ENCODE peak calls at places on chromosomes 1 and 21, in four cellular contexts. O is GM20000, Q is GM13977, W is heart right ventricle. S is an unnamed sample.

GRCh38 chr1:28273216-28273860 is 14.0 kb downstream of the SESN2 start:
- DNase-seq in O (no peak), Q (no peak), W (no peak), S (no peak)

GRCh38 chr1:169245706-169246105 is 121.9 kb downstream of the NME7 start:
- DNase-seq in O (no peak), Q (no peak), W (no peak), S (no peak)

GRCh38 chr1:13616234-13616633 is 32.6 kb downstream of the PDPN start:
- DNase-seq in O (no peak), Q (no peak), W (no peak), S (no peak)

GRCh38 chr1:112849425-112849966 is 106.5 kb downstream of the SLC16A1 start:
- DNase-seq in O (no peak), Q (no peak), W (peak; percentile 13), S (peak; percentile 21)

GRCh38 chr1:90208949-90209348 is 214.0 kb downstream of the ZNF326 start:
- DNase-seq in O (no peak), Q (no peak), W (no peak), S (no peak)

GRCh38 chr1:235892080-235892670 is 25.5 kb upstream of the LYST start:
- DNase-seq in O (peak; percentile 32), Q (peak; percentile 48), W (no peak), S (peak; percentile 44)

GRCh38 chr1:8004803-8005573 is 21.1 kb downstream of the ERRFI1 start:
- DNase-seq in O (no peak), Q (no peak), W (peak; percentile 75), S (no peak)

GRCh38 chr1:236091933-236092318 is 27.0 kb upstream of the NID1 start:
- DNase-seq in O (no peak), Q (no peak), W (no peak), S (no peak)

GRCh38 chr1:76465030-76465429 is 390.5 kb downstream of the ST6GALNAC3 start:
- DNase-seq in O (no peak), Q (no peak), W (no peak), S (no peak)

GRCh38 chr1:93061895-93062792 is 16.9 kb upstream of the MTF2 start:
- DNase-seq in O (peak; percentile 50), Q (peak; percentile 50), W (no peak), S (peak; percentile 71)

GRCh38 chr1:18581420-18581880 is 49.2 kb upstream of the PAX7 start:
- DNase-seq in O (peak; percentile 65), Q (peak; percentile 76), W (peak; percentile 23), S (peak; percentile 67)

GRCh38 chr1:177171536-177172123 is 872 bp downstream of the BRINP2 start:
- DNase-seq in O (no peak), Q (no peak), W (no peak), S (no peak)

GRCh38 chr1:228178737-228179720 is 13.4 kb downstream of the IBA57 start:
- DNase-seq in O (no peak), Q (no peak), W (no peak), S (no peak)

GRCh38 chr21:32719085-32719484 is 8.7 kb downstream of the SYNJ1 start:
- DNase-seq in O (no peak), Q (no peak), W (no peak), S (no peak)

GRCh38 chr1:116951175-116951935 is 41.6 kb downstream of the PTGFRN start:
- DNase-seq in O (no peak), Q (no peak), W (peak; percentile 28), S (no peak)

GRCh38 chr21:44842721-44843445 is 25.0 kb upstream of the SUMO3 start:
- DNase-seq in O (no peak), Q (no peak), W (no peak), S (no peak)

GRCh38 chr1:234602334-234603220 is 7.4 kb downstream of the IRF2BP2 start:
- DNase-seq in O (peak; percentile 47), Q (peak; percentile 65), W (no peak), S (peak; percentile 54)

GRCh38 chr1:207027221-207027777 is 5.3 kb downstream of the C1orf116 start:
- DNase-seq in O (no peak), Q (no peak), W (no peak), S (no peak)

GRCh38 chr1:32791881-32792280 is 25.3 kb downstream of the YARS1 start:
- DNase-seq in O (no peak), Q (no peak), W (no peak), S (no peak)

GRCh38 chr1:234838182-234838581 is 228.2 kb upstream of the IRF2BP2 start:
- DNase-seq in O (no peak), Q (no peak), W (no peak), S (no peak)

GRCh38 chr21:43827015-43827611 is 37.7 kb downstream of the RRP1 start:
- DNase-seq in O (no peak), Q (no peak), W (no peak), S (no peak)

GRCh38 chr1:41891403-41891896 is 27.3 kb downstream of the HIVEP3 start:
- DNase-seq in O (peak; percentile 76), Q (peak; percentile 74), W (no peak), S (peak; percentile 71)

GRCh38 chr1:113253979-113254378 is 136.3 kb upstream of the MAGI3 start:
- DNase-seq in O (no peak), Q (no peak), W (no peak), S (no peak)

GRCh38 chr1:26994020-26994745 is 691 bp downstream of the TRNP1 start:
- DNase-seq in O (peak; percentile 65), Q (peak; percentile 73), W (peak; percentile 41), S (peak; percentile 37)

GRCh38 chr1:29895201-29895600 is 658.9 kb downstream of the PTPRU start:
- DNase-seq in O (no peak), Q (no peak), W (no peak), S (no peak)

GRCh38 chr1:29981586-29982239 is 741.7 kb downstream of the MATN1 start:
- DNase-seq in O (no peak), Q (no peak), W (no peak), S (no peak)

GRCh38 chr1:223403184-223403815 is 10.1 kb downstream of the CCDC185 start:
- DNase-seq in O (no peak), Q (no peak), W (no peak), S (no peak)

GRCh38 chr1:11851171-11851570 is 3.6 kb upstream of the NPPA start:
- DNase-seq in O (no peak), Q (no peak), W (no peak), S (no peak)

GRCh38 chr1:42971848-42972291 is 13.2 kb upstream of the SLC2A1 start:
- DNase-seq in O (no peak), Q (no peak), W (no peak), S (no peak)

GRCh38 chr1:43348343-43348808 is 10.4 kb upstream of the CDC20 start:
- DNase-seq in O (no peak), Q (no peak), W (no peak), S (no peak)

GRCh38 chr21:31698461-31698860 is 33.5 kb downstream of the SCAF4 start:
- DNase-seq in O (no peak), Q (no peak), W (no peak), S (no peak)

GRCh38 chr1:191206808-191207207 is 729.1 kb upstream of the BRINP3 start:
- DNase-seq in O (no peak), Q (no peak), W (no peak), S (no peak)

GRCh38 chr1:47980501-47980900 is 16.7 kb downstream of the TRABD2B start:
- DNase-seq in O (no peak), Q (no peak), W (no peak), S (no peak)

GRCh38 chr1:182446033-182446669 is 3.8 kb upstream of the RGSL1 start:
- DNase-seq in O (peak; percentile 76), Q (peak; percentile 71), W (no peak), S (peak; percentile 52)
- TF ChIP-seq CTCF in O (peak; percentile 57), Q (peak; percentile 62), W (peak; percentile 13), S (peak; percentile 82)

GRCh38 chr1:150257624-150258274 is at the start of gene CA14:
- DNase-seq in O (no peak), Q (no peak), W (peak; percentile 29), S (no peak)

GRCh38 chr1:150256549-150257341 is 829 bp upstream of the CA14 start:
- DNase-seq in O (no peak), Q (no peak), W (no peak), S (no peak)

GRCh38 chr1:150259217-150259616 is 1.6 kb downstream of the CA14 start:
- DNase-seq in O (no peak), Q (no peak), W (no peak), S (no peak)

GRCh38 chr1:150258275-150258666 is 697 bp downstream of the CA14 start:
- DNase-seq in O (no peak), Q (no peak), W (no peak), S (no peak)

GRCh38 chr1:150256193-150256548 is 1.4 kb upstream of the CA14 start:
- DNase-seq in O (no peak), Q (no peak), W (no peak), S (no peak)
- TF ChIP-seq CTCF in O (no peak), Q (no peak), W (no peak), S (no peak)

GRCh38 chr1:9181176-9181906 is 52.4 kb upstream of the GPR157 start:
- DNase-seq in O (peak; percentile 90), Q (peak; percentile 89), W (peak; percentile 82), S (peak; percentile 74)

GRCh38 chr1:9182784-9183257 is 51.8 kb upstream of the H6PD start:
- DNase-seq in O (peak; percentile 81), Q (peak; percentile 75), W (no peak), S (no peak)

GRCh38 chr1:9183441-9183840 is 51.1 kb upstream of the H6PD start:
- DNase-seq in O (no peak), Q (no peak), W (no peak), S (no peak)

GRCh38 chr1:9183898-9184297 is 50.7 kb upstream of the H6PD start:
- DNase-seq in O (no peak), Q (no peak), W (no peak), S (no peak)

DNA sequence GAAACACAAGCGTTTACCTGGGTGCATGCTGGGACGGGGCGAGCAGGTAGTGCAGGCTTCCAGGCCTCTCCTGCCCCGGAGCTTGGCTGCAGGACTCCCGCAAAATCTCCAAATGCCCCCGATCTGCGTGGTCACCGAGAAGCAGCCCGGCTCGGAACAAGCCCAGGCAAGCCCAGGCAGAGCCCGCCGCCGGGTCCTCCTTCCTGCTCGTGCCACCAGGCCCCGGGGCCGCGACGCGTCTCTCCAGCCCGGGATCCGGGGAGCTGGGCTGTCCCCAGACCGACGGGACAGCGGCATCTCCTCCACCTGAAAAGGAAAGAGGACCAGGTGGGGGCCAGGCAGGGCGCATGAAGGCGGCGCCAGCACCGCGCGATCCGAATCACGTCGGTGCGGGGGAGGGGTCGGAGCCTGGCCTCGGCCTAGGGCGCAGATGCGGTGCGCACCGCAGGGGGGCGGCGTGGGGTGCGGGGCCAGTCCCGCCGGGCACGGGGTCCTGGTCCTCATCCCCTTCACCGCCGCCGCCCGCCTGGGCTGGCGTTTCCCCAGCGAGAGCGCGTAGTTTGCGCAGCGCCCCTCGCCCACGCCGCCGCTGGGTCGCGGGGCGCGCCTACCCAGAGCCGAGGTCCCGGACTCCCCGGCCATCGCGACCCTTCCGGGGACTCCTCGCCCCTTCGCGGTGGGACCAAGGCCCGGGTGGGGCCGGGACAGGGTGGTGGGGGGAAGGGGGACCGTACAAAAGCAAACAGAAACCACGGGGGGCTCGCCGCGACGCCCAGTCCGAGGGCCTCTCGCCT is 52.4 kb upstream of the H6PD start:
- DNase-seq in O (peak; percentile 83), Q (peak; percentile 84), W (peak; percentile 43), S (peak; percentile 48)
- TF ChIP-seq CTCF in O (peak; percentile 38), Q (peak; percentile 35), W (no peak), S (no peak)

DNA sequence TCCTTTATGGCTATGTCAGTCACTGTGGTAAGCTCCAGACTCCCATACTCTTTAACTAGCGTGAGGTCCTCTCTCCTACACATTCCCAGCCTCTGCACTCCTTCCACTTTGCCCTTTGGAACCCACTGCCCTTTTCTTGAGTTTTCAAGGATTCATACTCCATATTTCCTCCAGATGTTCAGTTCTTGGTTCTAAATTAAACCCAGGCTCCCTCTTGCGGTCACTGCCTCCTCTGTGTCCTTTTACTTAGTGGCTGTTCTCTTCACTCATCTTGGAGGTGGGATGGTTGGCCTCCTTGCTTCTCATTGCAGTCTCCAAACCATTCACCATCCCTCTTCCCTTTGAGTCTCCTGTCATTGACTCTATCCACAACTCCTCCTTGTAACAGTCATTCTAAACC is 208.1 kb downstream of the TGFB2 start:
- DNase-seq in O (no peak), Q (no peak), W (no peak), S (no peak)
- TF ChIP-seq CTCF in O (no peak), Q (no peak), W (no peak), S (no peak)